ENCODE peak calls at places on chromosomes 16 and 17, in five cellular contexts. S, A, T, N and G are unnamed samples. For H3K36me3, the result is how much of the 10 kb centered on the place peaks cover.

GRCh38 chr16:55949518-55949917 is 74.3 kb upstream of the CES5A start:
- DNase-seq in A (no peak), S (no peak), N (no peak), T (no peak), G (no peak)

GRCh38 chr16:11698271-11698689 is 30.0 kb downstream of the SNN start:
- DNase-seq in S (no peak), A (no peak), N (no peak), T (no peak), G (no peak)

GRCh38 chr16:5001571-5001970 is 32.2 kb downstream of the NAGPA start:
- DNase-seq in T (no peak), A (no peak), S (peak), N (no peak), G (peak)

GRCh38 chr17:7213895-7214299 is 5.7 kb downstream of the DLG4 start:
- DNase-seq in A (no peak), N (no peak), S (no peak), T (no peak), G (peak)

GRCh38 chr16:30488764-30489595 is 16.4 kb downstream of the ITGAL start:
- DNase-seq in T (no peak), S (no peak), N (no peak), A (no peak), G (no peak)

GRCh38 chr16:66585477-66586239 is 6.4 kb downstream of the CMTM2 start:
- DNase-seq in T (no peak), S (no peak), A (peak), N (no peak), G (no peak)

GRCh38 chr17:64448665-64449512 is at the start of gene MILR1:
- DNase-seq in S (no peak), A (peak), N (no peak), T (peak), G (no peak)

GRCh38 chr16:69087161-69087581 is 18.3 kb upstream of the HAS3 start:
- DNase-seq in T (no peak), S (no peak), A (no peak), N (peak), G (no peak)

GRCh38 chr17:28727727-28728363 is 743 bp upstream of the NEK8 start:
- DNase-seq in S (peak), T (peak), N (peak), A (peak), G (no peak)

GRCh38 chr17:74344658-74345057 is 17.0 kb downstream of the BTBD17 start:
- DNase-seq in S (no peak), A (no peak), T (no peak), N (no peak), G (no peak)

GRCh38 chr17:41907633-41908539 is 10.9 kb downstream of the ACLY start:
- DNase-seq in N (no peak), T (no peak), S (no peak), A (no peak), G (no peak)

GRCh38 chr16:12436201-12436657 is 367.5 kb downstream of the CPPED1 start:
- DNase-seq in T (no peak), S (no peak), A (no peak), N (no peak), G (no peak)

GRCh38 chr17:42002175-42002791 is 15.0 kb downstream of the DNAJC7 start:
- DNase-seq in A (no peak), N (no peak), S (no peak), T (no peak), G (no peak)

GRCh38 chr17:13374203-13375143 is 227.3 kb downstream of the HS3ST3A1 start:
- DNase-seq in S (no peak), N (no peak), T (no peak), A (no peak), G (no peak)

GRCh38 chr17:41065829-41066624 is at the start of gene KRTAP2-4:
- DNase-seq in N (no peak), S (no peak), A (no peak), T (no peak), G (no peak)

GRCh38 chr17:48198950-48199541 is 91.5 kb downstream of the SNX11 start:
- DNase-seq in S (no peak), A (no peak), T (no peak), N (no peak), G (no peak)

GRCh38 chr16:50610331-50611262 is 62.4 kb downstream of the NKD1 start:
- DNase-seq in N (no peak), T (no peak), S (no peak), A (no peak), G (no peak)

GRCh38 chr16:3835089-3835602 is 45.4 kb downstream of the CREBBP start:
- DNase-seq in A (no peak), T (no peak), N (no peak), S (no peak), G (no peak)
- H3K36me3 ChIP-seq in A (under half), T (under half), N (under half), S (under half), G (under half)

GRCh38 chr16:85665929-85666328 is 22.8 kb downstream of the GINS2 start:
- DNase-seq in A (no peak), T (no peak), N (peak), S (peak), G (peak)
- H3K36me3 ChIP-seq in A (half or more), T (half or more), N (under half), S (under half), G (under half)

GRCh38 chr17:57279432-57279831 is 23.1 kb downstream of the MSI2 start:
- DNase-seq in T (no peak), S (no peak), N (no peak), A (no peak), G (no peak)
- H3K36me3 ChIP-seq in T (under half), S (under half), N (under half), A (under half), G (under half)

GRCh38 chr16:89129378-89129777 is 35.7 kb downstream of the ACSF3 start:
- DNase-seq in N (no peak), S (no peak), A (no peak), T (no peak), G (no peak)
- H3K36me3 ChIP-seq in N (under half), S (under half), A (half or more), T (under half), G (under half)

GRCh38 chr16:87133966-87134945 is 182.9 kb downstream of the C16orf95 start:
- DNase-seq in T (no peak), N (no peak), A (peak), S (no peak), G (no peak)
- H3K36me3 ChIP-seq in T (under half), N (under half), A (under half), S (under half), G (under half)